ENCODE peak calls at places on chromosomes 6 and 20, in ten cellular contexts. E is esophagus squamous epithelium, X is neuronal stem cell, W is stomach, I is AG04450, Q is thoracic aorta, R is heart right ventricle, B is aorta, C is hepatocyte, P is tibial nerve. V is an unnamed sample.

GRCh38 chr6:135434095-135434494 is 63.4 kb downstream of the AHI1 start:
- DNase-seq in P (no peak), C (no peak), X (no peak), I (no peak), E (no peak), R (no peak), Q (no peak), W (no peak), B (no peak), V (no peak)

GRCh38 chr6:166515072-166515810 is 71.2 kb downstream of the RAMACL start:
- DNase-seq in R (no peak), E (no peak), X (no peak), Q (no peak), C (peak), B (no peak), W (no peak), I (peak), P (no peak), V (peak)

GRCh38 chr6:108134213-108134973 is 31.4 kb upstream of the NR2E1 start:
- DNase-seq in W (no peak), Q (no peak), P (no peak), R (no peak), B (no peak), E (no peak), C (no peak), X (peak), I (no peak), V (no peak)

GRCh38 chr20:46984391-46984790 is 89.7 kb downstream of the EYA2 start:
- DNase-seq in R (no peak), C (no peak), B (no peak), E (no peak), I (no peak), X (no peak), Q (no peak), P (no peak), W (peak), V (peak)

GRCh38 chr6:148593130-148593812 is 153.6 kb upstream of the UST start:
- DNase-seq in E (no peak), C (no peak), B (no peak), I (peak), X (no peak), Q (no peak), R (peak), P (no peak), W (no peak), V (no peak)

GRCh38 chr6:84766796-84767590 is 2.6 kb upstream of the TBX18 start:
- DNase-seq in I (no peak), B (no peak), W (no peak), X (peak), R (no peak), C (no peak), P (no peak), Q (no peak), E (no peak), V (peak)

GRCh38 chr20:34536798-34537394 is 20.7 kb downstream of the DYNLRB1 start:
- DNase-seq in I (no peak), E (no peak), X (no peak), B (no peak), W (peak), R (peak), Q (no peak), P (no peak), C (no peak), V (peak)

GRCh38 chr6:35980991-35981645 is 43.3 kb downstream of the SLC26A8 start:
- DNase-seq in I (no peak), B (no peak), X (no peak), E (no peak), P (no peak), Q (no peak), C (no peak), R (no peak), W (no peak), V (no peak)

GRCh38 chr6:3962897-3963296 is 113.7 kb downstream of the FAM50B start:
- DNase-seq in B (no peak), X (no peak), R (no peak), P (no peak), Q (no peak), I (no peak), E (no peak), C (no peak), W (no peak), V (peak)

GRCh38 chr20:62962221-62962879 is 9.8 kb downstream of the SLC17A9 start:
- DNase-seq in R (no peak), Q (no peak), I (no peak), W (no peak), X (no peak), E (no peak), P (no peak), B (no peak), C (no peak), V (no peak)

GRCh38 chr6:102961902-102962301 is 1568.4 kb downstream of the GRIK2 start:
- DNase-seq in C (no peak), I (no peak), R (no peak), E (no peak), Q (no peak), W (no peak), B (no peak), X (no peak), P (no peak), V (no peak)

GRCh38 chr6:159679091-159680077 is 13.7 kb downstream of the SOD2 start:
- DNase-seq in E (no peak), X (no peak), Q (no peak), P (no peak), R (no peak), C (no peak), I (peak), B (no peak), W (no peak), V (no peak)

GRCh38 chr20:4813839-4814695 is 92.4 kb downstream of the PRND start:
- DNase-seq in B (no peak), C (no peak), I (no peak), R (no peak), P (no peak), E (peak), X (no peak), Q (no peak), W (no peak), V (no peak)

GRCh38 chr6:20444786-20445271 is 43.1 kb downstream of the E2F3 start:
- DNase-seq in I (no peak), X (no peak), Q (no peak), C (no peak), P (no peak), E (no peak), B (no peak), W (no peak), R (no peak), V (no peak)

GRCh38 chr6:6883011-6883410 is 224.8 kb upstream of the RREB1 start:
- DNase-seq in B (no peak), C (no peak), I (no peak), W (no peak), E (no peak), X (no peak), Q (no peak), P (no peak), R (no peak), V (no peak)

GRCh38 chr6:163092846-163093245 is 321.7 kb upstream of the QKI start:
- DNase-seq in C (no peak), R (no peak), Q (no peak), W (no peak), P (no peak), I (no peak), X (no peak), B (no peak), E (no peak), V (no peak)

GRCh38 chr6:27250277-27250954 is 2.9 kb downstream of the PRSS16 start:
- DNase-seq in I (no peak), Q (no peak), X (no peak), W (no peak), P (no peak), R (no peak), B (no peak), C (no peak), E (no peak), V (no peak)

GRCh38 chr6:37222125-37222967 is 35.2 kb upstream of the TBC1D22B start:
- DNase-seq in P (no peak), I (no peak), X (peak), Q (peak), W (peak), C (peak), E (no peak), B (peak), R (peak), V (peak)

GRCh38 chr20:36848677-36849076 is 27.3 kb upstream of the TLDC2 start:
- DNase-seq in W (no peak), R (no peak), B (no peak), P (no peak), I (no peak), Q (no peak), X (no peak), C (no peak), E (no peak), V (no peak)

GRCh38 chr20:37378785-37379598 is 33.1 kb downstream of the SRC start:
- DNase-seq in R (no peak), P (no peak), E (no peak), C (no peak), Q (no peak), B (peak), I (no peak), X (no peak), W (peak), V (peak)

GRCh38 chr6:48048460-48049146 is 62.4 kb downstream of the PTCHD4 start:
- DNase-seq in R (no peak), Q (no peak), W (no peak), C (no peak), I (no peak), E (no peak), B (no peak), P (no peak), X (no peak), V (no peak)

GRCh38 chr6:79425589-79426311 is 111.5 kb downstream of the LCA5 start:
- DNase-seq in Q (no peak), X (no peak), P (no peak), C (no peak), I (no peak), R (no peak), W (no peak), B (no peak), E (no peak), V (no peak)

GRCh38 chr6:30722280-30723112 is 2.3 kb downstream of the TUBB start:
- DNase-seq in E (no peak), B (peak), W (peak), R (peak), P (peak), I (no peak), X (peak), C (peak), Q (no peak), V (peak)

GRCh38 chr6:1614767-1615650 is 5.3 kb downstream of the FOXC1 start:
- DNase-seq in X (no peak), C (peak), R (peak), W (peak), P (no peak), Q (no peak), I (no peak), E (no peak), B (peak), V (no peak)

GRCh38 chr6:69732640-69733039 is 64.2 kb downstream of the LMBRD1 start:
- DNase-seq in Q (no peak), E (no peak), W (no peak), X (no peak), B (no peak), R (no peak), C (peak), I (no peak), P (no peak), V (peak)

GRCh38 chr6:161169690-161170089 is 104.2 kb downstream of the AGPAT4 start:
- DNase-seq in Q (no peak), E (no peak), C (peak), P (peak), B (no peak), W (peak), X (no peak), I (no peak), R (no peak), V (no peak)

GRCh38 chr6:2658788-2659187 is 91.9 kb downstream of the MYLK4 start:
- DNase-seq in C (peak), R (no peak), B (no peak), X (no peak), I (no peak), Q (no peak), W (no peak), E (no peak), P (no peak), V (no peak)

GRCh38 chr6:140857734-140858380 is 1274.9 kb upstream of the GJE1 start:
- DNase-seq in X (no peak), Q (no peak), B (no peak), I (peak), P (no peak), E (no peak), R (no peak), C (peak), W (no peak), V (peak)

GRCh38 chr20:23165307-23165750 is 79.2 kb upstream of the CD93 start:
- DNase-seq in P (no peak), E (no peak), B (no peak), C (peak), R (no peak), X (no peak), I (no peak), W (peak), Q (no peak), V (no peak)

GRCh38 chr6:57021086-57021720 is 25.3 kb upstream of the KIAA1586 start:
- DNase-seq in Q (no peak), P (no peak), B (no peak), X (peak), R (no peak), C (peak), I (peak), W (no peak), E (no peak), V (peak)

GRCh38 chr20:22453244-22454080 is 130.9 kb downstream of the FOXA2 start:
- DNase-seq in W (no peak), I (no peak), X (no peak), Q (no peak), E (no peak), C (peak), R (no peak), B (no peak), P (no peak), V (peak)

GRCh38 chr20:41617059-41617921 is 887 bp downstream of the CHD6 start:
- DNase-seq in E (no peak), R (peak), Q (no peak), X (peak), C (peak), P (no peak), B (peak), W (no peak), I (no peak), V (peak)

GRCh38 chr6:89071036-89071435 is 9.5 kb upstream of the PNRC1 start:
- DNase-seq in W (no peak), R (no peak), E (no peak), P (no peak), B (no peak), C (peak), X (no peak), Q (no peak), I (no peak), V (no peak)

GRCh38 chr6:89068695-89069094 is 11.9 kb upstream of the PNRC1 start:
- DNase-seq in C (no peak), W (no peak), E (no peak), B (no peak), P (no peak), X (no peak), I (no peak), Q (no peak), R (no peak), V (no peak)

GRCh38 chr6:89073840-89074239 is 6.7 kb upstream of the PNRC1 start:
- DNase-seq in C (no peak), B (no peak), I (no peak), R (no peak), W (no peak), Q (no peak), X (no peak), P (no peak), E (no peak), V (no peak)

GRCh38 chr6:89069536-89070163 is 10.9 kb upstream of the PNRC1 start:
- DNase-seq in X (no peak), R (no peak), P (no peak), W (no peak), E (no peak), Q (no peak), C (no peak), B (no peak), I (no peak), V (no peak)

GRCh38 chr6:89073014-89073620 is 7.4 kb upstream of the PNRC1 start:
- DNase-seq in Q (no peak), E (no peak), P (no peak), X (no peak), I (no peak), R (no peak), B (no peak), W (no peak), C (peak), V (peak)
- H3K4me3 ChIP-seq in Q (no peak), E (no peak), P (no peak), X (no peak), I (no peak), R (no peak), B (no peak), W (no peak), C (no peak), V (no peak)

GRCh38 chr6:143675946-143676345 is 1.8 kb upstream of the PHACTR2 start:
- DNase-seq in B (no peak), X (no peak), C (no peak), I (no peak), Q (no peak), P (no peak), R (no peak), W (no peak), E (no peak), V (peak)
- H3K27ac ChIP-seq in B (no peak), X (no peak), C (peak), I (no peak), Q (peak), P (no peak), R (peak), W (no peak), E (peak), V (no peak)

DNA sequence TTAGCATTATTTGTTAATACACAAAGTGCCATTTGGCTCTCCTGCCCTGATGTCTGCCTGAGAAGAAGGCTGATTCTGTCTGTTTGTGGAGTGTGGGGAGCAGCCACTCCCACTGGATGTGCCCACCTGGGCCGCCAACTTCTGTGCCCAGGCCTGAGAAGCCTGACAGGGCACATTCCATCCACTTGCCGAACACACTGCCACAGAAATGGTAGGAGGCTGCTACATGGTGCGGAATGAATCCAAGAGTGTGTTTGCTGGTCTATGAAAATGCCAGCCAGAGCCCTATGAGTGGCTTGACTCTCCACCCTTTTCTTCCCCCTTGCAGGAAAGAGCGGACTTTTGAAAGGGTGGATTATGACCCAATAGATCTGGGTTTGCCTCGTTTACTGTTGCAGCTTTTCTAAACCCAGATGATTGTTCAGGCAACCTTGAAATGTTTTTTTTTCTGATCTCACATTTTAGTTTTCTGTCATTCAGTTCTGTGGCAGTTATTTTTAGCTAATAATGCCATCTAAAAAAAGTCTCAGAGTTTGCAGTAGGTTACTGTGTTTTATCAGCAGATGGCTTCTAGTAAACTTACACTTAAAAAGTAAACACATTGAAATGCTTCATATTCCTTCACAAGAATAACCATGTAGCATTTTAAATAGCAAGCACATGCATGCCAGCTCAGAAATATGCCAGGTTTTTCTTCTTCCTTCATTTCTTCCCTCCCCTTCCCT is 196.5 kb downstream of the SLC35F1 start:
- DNase-seq in B (no peak), Q (no peak), R (no peak), X (no peak), I (no peak), C (no peak), P (no peak), W (no peak), E (no peak), V (no peak)
- H3K4me3 ChIP-seq in B (no peak), Q (no peak), R (no peak), X (no peak), I (no peak), C (no peak), P (no peak), W (no peak), E (no peak), V (no peak)

DNA sequence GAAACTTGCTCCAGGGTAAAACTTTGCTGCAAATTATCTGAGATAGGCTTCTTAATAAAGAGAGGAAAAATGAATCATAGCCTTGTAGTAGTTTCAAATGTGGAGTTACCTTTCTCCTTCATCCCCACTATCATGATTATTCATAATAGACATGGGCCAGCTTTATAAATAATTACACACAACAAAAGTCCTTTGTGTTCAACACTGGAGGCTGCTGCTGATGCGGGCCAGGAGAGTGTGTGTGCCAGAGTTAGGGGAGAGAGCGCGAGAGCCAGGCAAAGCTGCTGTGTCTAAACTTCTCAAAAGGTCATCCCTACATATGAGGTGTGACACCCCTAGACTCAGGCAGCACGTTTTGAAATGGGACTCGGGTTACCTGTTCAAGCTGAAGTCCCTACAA is 24.6 kb downstream of the MYLIP start:
- DNase-seq in B (no peak), W (no peak), I (no peak), X (no peak), Q (no peak), E (no peak), C (no peak), P (no peak), R (no peak), V (no peak)
- H3K27ac ChIP-seq in B (no peak), W (no peak), I (no peak), X (no peak), Q (no peak), E (no peak), C (peak), P (no peak), R (no peak), V (no peak)

DNA sequence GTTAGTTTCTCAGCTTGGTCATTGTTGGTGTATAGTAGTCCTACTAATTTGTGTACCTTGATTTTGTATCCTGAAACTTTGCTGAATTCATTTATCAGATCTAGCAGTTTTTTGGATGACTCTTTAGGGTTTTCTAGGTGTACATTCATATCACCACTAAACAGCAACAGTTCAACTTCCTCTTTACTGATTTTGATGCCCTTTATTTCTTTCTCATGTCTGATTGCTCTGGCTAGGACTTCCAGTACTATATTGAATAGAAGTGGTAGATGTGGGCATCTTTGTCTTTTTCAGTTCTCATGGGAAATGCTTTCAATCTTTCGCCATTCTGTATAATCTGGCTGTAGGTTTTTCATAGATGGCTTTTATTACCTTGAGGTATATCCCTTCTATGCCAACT is 61.3 kb upstream of the HEY2 start:
- DNase-seq in Q (no peak), X (no peak), R (no peak), P (no peak), W (no peak), C (no peak), E (no peak), I (no peak), B (no peak), V (no peak)
- H3K4me3 ChIP-seq in Q (no peak), X (no peak), R (no peak), P (no peak), W (no peak), C (no peak), E (no peak), I (no peak), B (no peak), V (no peak)

GRCh38 chr20:697826-698225 is 22.2 kb upstream of the SCRT2 start:
- DNase-seq in P (no peak), E (no peak), B (no peak), Q (no peak), C (no peak), X (no peak), R (no peak), W (no peak), I (no peak), V (no peak)

GRCh38 chr20:695165-695866 is 19.7 kb upstream of the SCRT2 start:
- DNase-seq in C (no peak), E (no peak), P (no peak), W (no peak), Q (no peak), B (no peak), X (no peak), R (no peak), I (no peak), V (no peak)

GRCh38 chr20:692044-692443 is 16.4 kb upstream of the SCRT2 start:
- DNase-seq in I (no peak), P (no peak), X (no peak), C (no peak), W (no peak), B (no peak), Q (no peak), R (no peak), E (no peak), V (no peak)

GRCh38 chr20:689947-690346 is 14.3 kb upstream of the SCRT2 start:
- DNase-seq in B (no peak), E (no peak), R (no peak), P (no peak), I (no peak), C (no peak), X (no peak), W (no peak), Q (no peak), V (no peak)

DNA sequence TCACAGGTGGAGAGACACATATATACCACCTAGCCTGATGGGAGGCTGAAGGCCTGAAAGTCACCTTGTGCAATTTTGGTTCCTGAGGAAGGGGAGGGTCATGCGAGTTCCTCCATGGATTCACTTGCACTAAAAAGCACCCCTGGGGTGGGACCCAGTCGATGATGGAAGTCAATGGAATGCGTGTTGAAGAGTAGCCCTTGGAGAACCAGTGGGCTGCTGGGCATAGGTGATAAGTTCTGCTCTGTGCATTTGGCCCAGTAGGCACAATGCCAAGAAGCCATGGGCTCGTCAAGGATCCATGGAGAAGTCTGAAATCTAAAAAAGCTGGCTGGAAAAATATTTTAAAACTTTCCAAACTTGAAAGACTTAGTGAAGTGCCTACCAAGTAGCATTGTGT is 18.9 kb upstream of the SCRT2 start:
- DNase-seq in W (no peak), R (no peak), I (no peak), Q (no peak), P (no peak), B (no peak), E (no peak), C (no peak), X (no peak), V (no peak)
- H3K27ac ChIP-seq in W (no peak), R (no peak), I (no peak), Q (no peak), P (no peak), B (no peak), E (no peak), C (no peak), X (no peak), V (no peak)